ENCODE peak calls at places on chromosomes 2 and 18, in six cellular contexts. K, X, W, Y, J and L are unnamed samples.

GRCh38 chr2:217208867-217209266 is 349.0 kb upstream of the TNP1 start:
- DNase-seq in K (no peak), X (no peak), W (no peak), Y (no peak), J (no peak), L (no peak)

GRCh38 chr2:23037596-23037995 is 347.4 kb upstream of the KLHL29 start:
- DNase-seq in K (no peak), X (no peak), W (no peak), Y (no peak), J (no peak), L (no peak)

GRCh38 chr18:79625924-79626561 is 53.6 kb upstream of the CTDP1 start:
- DNase-seq in K (no peak), X (no peak), W (no peak), Y (no peak), J (no peak), L (no peak)

GRCh38 chr2:10378189-10378588 is 69.9 kb downstream of the ODC1 start:
- DNase-seq in K (no peak), X (no peak), W (no peak), Y (no peak), J (no peak), L (no peak)

GRCh38 chr18:35432565-35433001 is 55.4 kb upstream of the ZNF396 start:
- DNase-seq in K (no peak), X (no peak), W (peak; percentile 35), Y (no peak), J (no peak), L (no peak)

GRCh38 chr2:68426885-68427579 is 40.1 kb downstream of the FBXO48 start:
- DNase-seq in K (peak; percentile 6), X (no peak), W (no peak), Y (no peak), J (peak; percentile 49), L (no peak)

GRCh38 chr2:120794716-120795115 is 59.0 kb downstream of the GLI2 start:
- DNase-seq in K (peak; percentile 76), X (no peak), W (peak; percentile 81), Y (no peak), J (peak; percentile 45), L (no peak)

GRCh38 chr2:237557633-237558015 is 8.8 kb upstream of the PRLH start:
- DNase-seq in K (no peak), X (no peak), W (no peak), Y (no peak), J (no peak), L (no peak)

GRCh38 chr18:10131036-10131774 is 217.4 kb downstream of the VAPA start:
- DNase-seq in K (no peak), X (no peak), W (no peak), Y (no peak), J (peak; percentile 36), L (peak; percentile 28)
- H3K4me3 ChIP-seq in K (no peak overlapping the region), X (no peak overlapping the region), W (no peak overlapping the region), Y (no peak overlapping the region), J (no peak overlapping the region), L (peak overlapping the region; percentile 31)

GRCh38 chr2:61423714-61424113 is 47.2 kb downstream of the USP34 start:
- DNase-seq in K (peak; percentile 73), X (no peak), W (peak; percentile 48), Y (no peak), J (peak; percentile 76), L (no peak)

GRCh38 chr2:61420986-61421546 is 49.8 kb downstream of the USP34 start:
- DNase-seq in K (no peak), X (no peak), W (no peak), Y (no peak), J (no peak), L (no peak)

GRCh38 chr2:61419570-61419969 is 51.3 kb downstream of the USP34 start:
- DNase-seq in K (no peak), X (no peak), W (no peak), Y (no peak), J (peak; percentile 59), L (no peak)

GRCh38 chr2:61419129-61419528 is 51.8 kb downstream of the USP34 start:
- DNase-seq in K (no peak), X (no peak), W (no peak), Y (no peak), J (no peak), L (no peak)

GRCh38 chr2:61421611-61422010 is 49.3 kb downstream of the USP34 start:
- DNase-seq in K (no peak), X (no peak), W (no peak), Y (no peak), J (no peak), L (no peak)
- H3K4me3 ChIP-seq in K (no peak overlapping the region), X (no peak overlapping the region), W (no peak overlapping the region), Y (no peak overlapping the region), J (no peak overlapping the region), L (no peak overlapping the region)

GRCh38 chr2:4673025-4673489 is 969.7 kb downstream of the DCDC2C start:
- DNase-seq in K (no peak), X (peak; percentile 15), W (no peak), Y (no peak), J (no peak), L (no peak)
- H3K4me3 ChIP-seq in K (no peak overlapping the region), X (no peak overlapping the region), W (no peak overlapping the region), Y (no peak overlapping the region), J (no peak overlapping the region), L (no peak overlapping the region)

GRCh38 chr2:196173505-196173904 is 2.1 kb upstream of the STK17B start:
- DNase-seq in K (no peak), X (no peak), W (no peak), Y (no peak), J (no peak), L (no peak)
- H3K4me3 ChIP-seq in K (no peak overlapping the region), X (no peak overlapping the region), W (no peak overlapping the region), Y (peak overlapping the region; percentile 67), J (no peak overlapping the region), L (no peak overlapping the region)

GRCh38 chr2:289362-290089 is 1.6 kb upstream of the ALKAL2 start:
- DNase-seq in K (no peak), X (peak; percentile 37), W (peak; percentile 9), Y (no peak), J (peak; percentile 18), L (no peak)

GRCh38 chr2:288002-288742 is at the start of gene ALKAL2:
- DNase-seq in K (no peak), X (no peak), W (peak; percentile 12), Y (no peak), J (peak; percentile 16), L (no peak)

GRCh38 chr2:290090-290722 is 2.3 kb upstream of the ALKAL2 start:
- DNase-seq in K (peak; percentile 59), X (peak; percentile 74), W (peak; percentile 84), Y (peak; percentile 31), J (peak; percentile 74), L (no peak)

GRCh38 chr2:287471-287885 is 413 bp downstream of the ALKAL2 start:
- DNase-seq in K (no peak), X (no peak), W (peak; percentile 46), Y (no peak), J (peak; percentile 33), L (no peak)

GRCh38 chr2:288743-289361 is 961 bp upstream of the ALKAL2 start:
- DNase-seq in K (no peak), X (no peak), W (no peak), Y (no peak), J (no peak), L (no peak)
- H3K4me3 ChIP-seq in K (no peak overlapping the region), X (no peak overlapping the region), W (peak overlapping the region; percentile 54), Y (peak overlapping the region; percentile 64), J (peak overlapping the region; percentile 46), L (peak overlapping the region; percentile 40)

DNA sequence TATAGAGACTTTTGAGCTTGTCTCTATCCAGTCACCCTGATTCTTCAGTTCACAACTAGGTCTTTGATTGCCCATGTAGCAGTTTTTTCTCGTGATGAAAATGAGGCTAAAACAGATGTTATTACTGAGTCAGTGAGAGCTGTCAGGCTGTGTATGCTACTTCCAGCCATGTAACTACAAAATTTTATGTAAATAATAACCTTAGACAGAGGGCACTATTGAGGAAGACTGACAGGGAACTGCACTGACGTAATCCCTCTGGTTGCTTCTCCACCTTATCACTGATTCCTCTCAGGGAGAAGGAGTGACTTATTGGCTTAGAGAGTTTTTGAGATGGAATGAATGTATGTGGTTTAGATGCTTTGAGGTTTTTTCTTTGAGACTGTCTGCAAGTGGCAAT is 555.1 kb upstream of the FANCL start:
- DNase-seq in K (no peak), X (no peak), W (no peak), Y (no peak), J (no peak), L (no peak)
- H3K4me3 ChIP-seq in K (no peak overlapping the region), X (no peak overlapping the region), W (no peak overlapping the region), Y (no peak overlapping the region), J (no peak overlapping the region), L (no peak overlapping the region)

DNA sequence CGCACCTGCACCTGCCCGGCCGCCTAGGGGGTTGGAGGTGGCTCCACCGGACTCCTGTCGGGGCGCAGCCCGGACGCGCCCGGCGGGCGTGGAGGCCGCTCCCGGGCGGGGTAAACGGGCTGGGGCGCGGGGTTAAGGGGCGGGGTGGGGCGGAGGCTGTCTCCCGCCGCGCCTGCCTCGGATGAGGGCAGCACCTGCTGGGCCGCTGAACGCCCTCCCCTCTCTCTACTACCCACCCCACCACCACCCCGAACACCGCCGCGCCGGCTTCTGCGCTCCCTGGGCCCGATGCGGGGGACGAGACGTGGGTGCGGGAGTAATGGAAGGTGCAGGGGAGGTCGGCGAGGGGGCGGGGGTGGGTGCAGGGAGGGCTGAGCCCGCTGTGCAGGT is 224.8 kb upstream of the ID2 start:
- DNase-seq in K (no peak), X (peak; percentile 47), W (no peak), Y (no peak), J (no peak), L (no peak)
- H3K4me3 ChIP-seq in K (no peak overlapping the region), X (no peak overlapping the region), W (no peak overlapping the region), Y (peak overlapping the region; percentile 33), J (no peak overlapping the region), L (no peak overlapping the region)